ENCODE peak calls at places on chromosomes 4 and X, in five cellular contexts. One of them, this sample, is unnamed.

GRCh38 chrX:120365320-120365719 is 3.4 kb downstream of the ATP1B4 start:
- DNase-seq in osteocyte: no peak
- DNase-seq in T-helper 9 cell: peak; percentile 42
- DNase-seq in RWPE1: no peak
- DNase-seq in NCI-H446: no peak
- DNase-seq in this sample: peak; percentile 7

GRCh38 chrX:21666679-21667078 is 8.5 kb upstream of the KLHL34 start:
- DNase-seq in osteocyte: no peak
- DNase-seq in T-helper 9 cell: no peak
- DNase-seq in RWPE1: no peak
- DNase-seq in NCI-H446: no peak
- DNase-seq in this sample: no peak

GRCh38 chrX:116726806-116727205 is 264.0 kb upstream of the CT83 start:
- DNase-seq in osteocyte: no peak
- DNase-seq in T-helper 9 cell: no peak
- DNase-seq in RWPE1: no peak
- DNase-seq in NCI-H446: no peak
- DNase-seq in this sample: no peak

GRCh38 chr4:14345356-14345775 is 656.9 kb upstream of the CPEB2 start:
- DNase-seq in osteocyte: no peak
- DNase-seq in T-helper 9 cell: no peak
- DNase-seq in RWPE1: peak; percentile 5
- DNase-seq in NCI-H446: no peak
- DNase-seq in this sample: peak; percentile 42

GRCh38 chr4:67713531-67714247 is 12.7 kb upstream of the UBA6 start:
- DNase-seq in osteocyte: no peak
- DNase-seq in T-helper 9 cell: no peak
- DNase-seq in RWPE1: peak; percentile 64
- DNase-seq in NCI-H446: no peak
- DNase-seq in this sample: peak; percentile 29

GRCh38 chr4:13733817-13734216 is 106.3 kb upstream of the BOD1L1 start:
- DNase-seq in osteocyte: no peak
- DNase-seq in T-helper 9 cell: no peak
- DNase-seq in RWPE1: no peak
- DNase-seq in NCI-H446: no peak
- DNase-seq in this sample: no peak

GRCh38 chr4:52107745-52108144 is 56.6 kb downstream of the SPATA18 start:
- DNase-seq in osteocyte: no peak
- DNase-seq in T-helper 9 cell: no peak
- DNase-seq in RWPE1: no peak
- DNase-seq in NCI-H446: no peak
- DNase-seq in this sample: no peak

GRCh38 chrX:27728291-27728690 is 79.5 kb upstream of the MAGEB10 start:
- DNase-seq in osteocyte: no peak
- DNase-seq in T-helper 9 cell: no peak
- DNase-seq in RWPE1: peak; percentile 43
- DNase-seq in NCI-H446: no peak
- DNase-seq in this sample: no peak

GRCh38 chr4:27720010-27720766 is 859.5 kb downstream of the STIM2 start:
- DNase-seq in osteocyte: no peak
- DNase-seq in T-helper 9 cell: no peak
- DNase-seq in RWPE1: no peak
- DNase-seq in NCI-H446: no peak
- DNase-seq in this sample: no peak

GRCh38 chrX:118528089-118528753 is 32.6 kb downstream of the DOCK11 start:
- DNase-seq in osteocyte: no peak
- DNase-seq in T-helper 9 cell: peak; percentile 37
- DNase-seq in RWPE1: no peak
- DNase-seq in NCI-H446: no peak
- DNase-seq in this sample: no peak

GRCh38 chr4:25552580-25553271 is 102.9 kb upstream of the SLC34A2 start:
- DNase-seq in osteocyte: no peak
- DNase-seq in T-helper 9 cell: no peak
- DNase-seq in RWPE1: no peak
- DNase-seq in NCI-H446: peak; percentile 10
- DNase-seq in this sample: no peak

GRCh38 chr4:110630621-110631402 is 7.9 kb upstream of the PITX2 start:
- DNase-seq in osteocyte: no peak
- DNase-seq in T-helper 9 cell: no peak
- DNase-seq in RWPE1: no peak
- DNase-seq in NCI-H446: no peak
- DNase-seq in this sample: no peak

GRCh38 chr4:40121515-40121914 is 64.9 kb downstream of the N4BP2 start:
- DNase-seq in osteocyte: no peak
- DNase-seq in T-helper 9 cell: no peak
- DNase-seq in RWPE1: peak; percentile 69
- DNase-seq in NCI-H446: no peak
- DNase-seq in this sample: peak; percentile 28

GRCh38 chr4:105280338-105280809 is 133.7 kb downstream of the TET2 start:
- DNase-seq in osteocyte: no peak
- DNase-seq in T-helper 9 cell: no peak
- DNase-seq in RWPE1: peak; percentile 10
- DNase-seq in NCI-H446: no peak
- DNase-seq in this sample: peak; percentile 43

GRCh38 chr4:122921971-122922876 is at the start of gene NUDT6:
- DNase-seq in osteocyte: peak; percentile 84
- DNase-seq in T-helper 9 cell: peak; percentile 5
- DNase-seq in RWPE1: peak; percentile 57
- DNase-seq in NCI-H446: no peak
- DNase-seq in this sample: peak; percentile 73

GRCh38 chrX:13471269-13471668 is 98.1 kb upstream of the EGFL6 start:
- DNase-seq in osteocyte: no peak
- DNase-seq in T-helper 9 cell: no peak
- DNase-seq in RWPE1: no peak
- DNase-seq in NCI-H446: no peak
- DNase-seq in this sample: no peak

GRCh38 chrX:2547746-2548145 is 47.0 kb upstream of the DHRSX start:
- DNase-seq in osteocyte: no peak
- DNase-seq in T-helper 9 cell: no peak
- DNase-seq in RWPE1: no peak
- DNase-seq in NCI-H446: no peak
- DNase-seq in this sample: no peak

GRCh38 chrX:19824603-19825002 is 62.8 kb downstream of the SH3KBP1 start:
- DNase-seq in osteocyte: no peak
- DNase-seq in T-helper 9 cell: no peak
- DNase-seq in RWPE1: no peak
- DNase-seq in NCI-H446: no peak
- DNase-seq in this sample: no peak

GRCh38 chr4:121237069-121237399 is 72.9 kb upstream of the TNIP3 start:
- DNase-seq in osteocyte: no peak
- DNase-seq in T-helper 9 cell: no peak
- DNase-seq in RWPE1: no peak
- DNase-seq in NCI-H446: no peak
- DNase-seq in this sample: no peak

GRCh38 chrX:135484636-135485289 is 35.7 kb upstream of the INTS6L start:
- DNase-seq in osteocyte: no peak
- DNase-seq in T-helper 9 cell: no peak
- DNase-seq in RWPE1: peak; percentile 11
- DNase-seq in NCI-H446: no peak
- DNase-seq in this sample: peak; percentile 33

GRCh38 chr4:40525811-40526598 is 103.7 kb downstream of the RBM47 start:
- DNase-seq in osteocyte: no peak
- DNase-seq in T-helper 9 cell: no peak
- DNase-seq in RWPE1: peak; percentile 47
- DNase-seq in NCI-H446: no peak
- DNase-seq in this sample: peak; percentile 72

GRCh38 chr4:5808081-5808741 is 84.7 kb downstream of the CRMP1 start:
- DNase-seq in osteocyte: no peak
- DNase-seq in T-helper 9 cell: no peak
- DNase-seq in RWPE1: no peak
- DNase-seq in NCI-H446: no peak
- DNase-seq in this sample: no peak

GRCh38 chrX:13664026-13664425 is 11.1 kb downstream of the TCEANC start:
- DNase-seq in osteocyte: no peak
- DNase-seq in T-helper 9 cell: no peak
- DNase-seq in RWPE1: no peak
- DNase-seq in NCI-H446: no peak
- DNase-seq in this sample: no peak

GRCh38 chrX:154056739-154057367 is 37.2 kb upstream of the IRAK1 start:
- DNase-seq in osteocyte: no peak
- DNase-seq in T-helper 9 cell: no peak
- DNase-seq in RWPE1: no peak
- DNase-seq in NCI-H446: no peak
- DNase-seq in this sample: no peak

GRCh38 chrX:135974279-135974856 is 580 bp upstream of the MMGT1 start:
- DNase-seq in osteocyte: no peak
- DNase-seq in T-helper 9 cell: no peak
- DNase-seq in RWPE1: no peak
- DNase-seq in NCI-H446: peak; percentile 46
- DNase-seq in this sample: no peak

GRCh38 chr4:144948009-144948408 is 150.0 kb downstream of the ANAPC10 start:
- DNase-seq in osteocyte: no peak
- DNase-seq in T-helper 9 cell: no peak
- DNase-seq in RWPE1: no peak
- DNase-seq in NCI-H446: no peak
- DNase-seq in this sample: no peak

GRCh38 chrX:123859409-123859827 is 435 bp upstream of the XIAP start:
- DNase-seq in osteocyte: no peak
- DNase-seq in T-helper 9 cell: peak; percentile 35
- DNase-seq in RWPE1: no peak
- DNase-seq in NCI-H446: peak; percentile 64
- DNase-seq in this sample: peak; percentile 85

GRCh38 chrX:125503769-125504168 is 184.1 kb downstream of the TEX13C start:
- DNase-seq in osteocyte: no peak
- DNase-seq in T-helper 9 cell: no peak
- DNase-seq in RWPE1: no peak
- DNase-seq in NCI-H446: no peak
- DNase-seq in this sample: no peak

This sample was measured in AG08396.